ENCODE peak calls at places on chromosomes 5 and 9, in ten cellular contexts. P is amniotic stem cell; U is mammary epithelial cell; X is astrocyte; C is RWPE1; T is NCI-H2081; O is HEK293T; S is HCT116; K is right cardiac atrium; B is stimulated activated CD4-positive, alpha-beta T cell treated with anti-CD3 and anti-CD28 coated beads, Interleukin-15, amount 100 ng/mL, for 1 hour. E is an unnamed sample.
A peak's percentile ranks its signal among the peaks of the same experiment; 100 is the strongest.

GRCh38 chr9:21674894-21675293 is 127.5 kb upstream of the MTAP start:
- DNase-seq in P (no peak), U (peak; percentile 81), X (no peak), C (peak; percentile 47), T (no peak), O (no peak), S (peak; percentile 80), K (no peak), B (no peak), E (no peak)

GRCh38 chr5:65624025-65624569 is at the start of gene TRIM23:
- DNase-seq in P (peak; percentile 91), U (peak; percentile 92), X (peak; percentile 84), C (peak; percentile 93), T (peak; percentile 89), O (peak; percentile 88), S (peak; percentile 83), K (peak; percentile 96), B (peak; percentile 77), E (peak; percentile 38)

GRCh38 chr9:135394699-135395645 is 84.6 kb upstream of the PPP1R26 start:
- DNase-seq in P (no peak), U (no peak), X (no peak), C (no peak), T (no peak), O (no peak), S (no peak), K (no peak), B (no peak), E (no peak)

GRCh38 chr5:13553896-13554295 is 390.6 kb downstream of the DNAH5 start:
- DNase-seq in P (no peak), U (peak; percentile 41), X (no peak), C (peak; percentile 49), T (no peak), O (peak; percentile 7), S (no peak), K (no peak), B (no peak), E (no peak)

GRCh38 chr5:163631846-163632245 is 126.4 kb downstream of the MAT2B start:
- DNase-seq in P (no peak), U (no peak), X (no peak), C (no peak), T (no peak), O (no peak), S (no peak), K (no peak), B (no peak), E (no peak)

GRCh38 chr9:73683862-73684591 is 532.4 kb downstream of the ANXA1 start:
- DNase-seq in P (peak; percentile 54), U (peak; percentile 88), X (peak; percentile 57), C (peak; percentile 50), T (peak; percentile 53), O (peak; percentile 9), S (peak; percentile 19), K (no peak), B (no peak), E (no peak)

GRCh38 chr5:158543539-158544387 is 556.0 kb downstream of the EBF1 start:
- DNase-seq in P (peak; percentile 50), U (no peak), X (peak; percentile 68), C (no peak), T (no peak), O (no peak), S (no peak), K (no peak), B (no peak), E (no peak)

GRCh38 chr9:89592963-89593775 is 11.6 kb upstream of the GADD45G start:
- DNase-seq in P (no peak), U (peak; percentile 35), X (peak; percentile 50), C (peak; percentile 21), T (no peak), O (no peak), S (no peak), K (no peak), B (no peak), E (peak; percentile 46)

GRCh38 chr9:106868565-106868964 is 5.6 kb downstream of the ZNF462 start:
- DNase-seq in P (no peak), U (peak; percentile 47), X (no peak), C (no peak), T (no peak), O (no peak), S (no peak), K (no peak), B (no peak), E (no peak)

GRCh38 chr5:122099060-122099790 is 21.2 kb upstream of the LOX start:
- DNase-seq in P (peak; percentile 55), U (peak; percentile 85), X (peak; percentile 83), C (peak; percentile 75), T (no peak), O (no peak), S (peak; percentile 51), K (no peak), B (no peak), E (no peak)

GRCh38 chr9:115400801-115401200 is 282.8 kb upstream of the TNC start:
- DNase-seq in P (no peak), U (no peak), X (peak; percentile 90), C (no peak), T (no peak), O (no peak), S (no peak), K (no peak), B (no peak), E (no peak)

GRCh38 chr5:148697177-148697820 is 43.0 kb upstream of the HTR4 start:
- DNase-seq in P (no peak), U (peak; percentile 23), X (peak; percentile 10), C (no peak), T (no peak), O (no peak), S (no peak), K (peak; percentile 53), B (no peak), E (no peak)

GRCh38 chr9:129278391-129279237 is 100.6 kb upstream of the IER5L start:
- DNase-seq in P (no peak), U (peak; percentile 90), X (peak; percentile 19), C (peak; percentile 99), T (peak; percentile 81), O (no peak), S (peak; percentile 75), K (no peak), B (no peak), E (no peak)

GRCh38 chr5:1686066-1686802 is 113.4 kb downstream of the MRPL36 start:
- DNase-seq in P (no peak), U (no peak), X (no peak), C (no peak), T (no peak), O (no peak), S (no peak), K (peak; percentile 49), B (no peak), E (no peak)

GRCh38 chr5:181187500-181188213 is 17.3 kb downstream of the TRIM7 start:
- DNase-seq in P (no peak), U (peak; percentile 83), X (peak; percentile 76), C (peak; percentile 64), T (no peak), O (peak; percentile 70), S (peak; percentile 86), K (peak; percentile 90), B (peak; percentile 46), E (peak; percentile 69)

GRCh38 chr5:124570285-124571035 is 176.0 kb downstream of the ZNF608 start:
- DNase-seq in P (no peak), U (no peak), X (no peak), C (no peak), T (no peak), O (no peak), S (no peak), K (no peak), B (no peak), E (no peak)

GRCh38 chr5:62460578-62460983 is 48.0 kb downstream of the IPO11 start:
- DNase-seq in P (peak; percentile 10), U (peak; percentile 12), X (peak; percentile 37), C (peak; percentile 23), T (peak; percentile 6), O (peak; percentile 22), S (no peak), K (no peak), B (no peak), E (peak; percentile 18)

GRCh38 chr9:137240321-137240840 is 706 bp upstream of the TUBB4B start:
- DNase-seq in P (peak; percentile 45), U (peak; percentile 70), X (peak; percentile 52), C (peak; percentile 64), T (peak; percentile 86), O (peak; percentile 45), S (no peak), K (peak; percentile 93), B (peak; percentile 53), E (no peak)

GRCh38 chr5:14853685-14854084 is 17.9 kb downstream of the ANKH start:
- DNase-seq in P (no peak), U (no peak), X (no peak), C (no peak), T (peak; percentile 31), O (no peak), S (no peak), K (no peak), B (no peak), E (no peak)

E was measured in HuH-7.5.